ENCODE peak calls at places on chromosome 14, in four cellular contexts. N is GM12891, M is frontal cortex, D is KBM-7. I is an unnamed sample.

GRCh38 chr14:100115726-100116125 is 43.7 kb downstream of the DEGS2 start:
- DNase-seq in M (peak), D (no peak), N (no peak), I (no peak)

GRCh38 chr14:69079188-69079742 is 73.7 kb downstream of the DCAF5 start:
- DNase-seq in D (no peak), M (no peak), N (no peak), I (peak)

GRCh38 chr14:103198429-103199140 is 75.3 kb downstream of the TNFAIP2 start:
- DNase-seq in D (no peak), N (no peak), M (no peak), I (peak)

GRCh38 chr14:21090940-21091663 is 7.4 kb downstream of the ZNF219 start:
- DNase-seq in N (no peak), D (no peak), M (peak), I (no peak)

GRCh38 chr14:22650960-22651521 is 6.9 kb upstream of the OR6J1 start:
- DNase-seq in M (no peak), D (peak), N (no peak), I (peak)

GRCh38 chr14:64736271-64737131 is 32.3 kb downstream of the PLEKHG3 start:
- DNase-seq in N (no peak), D (no peak), M (no peak), I (no peak)

GRCh38 chr14:90132821-90133570 is 71.2 kb downstream of the KCNK13 start:
- DNase-seq in N (no peak), M (no peak), D (no peak), I (no peak)

GRCh38 chr14:100533647-100534485 is 53.4 kb downstream of the BEGAIN start:
- DNase-seq in D (peak), M (no peak), N (peak), I (no peak)

GRCh38 chr14:98959958-98960616 is 311.9 kb downstream of the BCL11B start:
- DNase-seq in D (no peak), N (no peak), M (no peak), I (no peak)

GRCh38 chr14:90544971-90545370 is 148.1 kb downstream of the CALM1 start:
- DNase-seq in M (no peak), N (no peak), D (peak), I (no peak)

GRCh38 chr14:51071851-51072250 is 23.1 kb downstream of the TRIM9 start:
- DNase-seq in N (no peak), M (no peak), D (no peak), I (no peak)

GRCh38 chr14:103155826-103156394 is 32.6 kb downstream of the TNFAIP2 start:
- DNase-seq in N (no peak), D (no peak), M (no peak), I (no peak)